ENCODE peak calls at places on chromosomes 6 and 20, in six cellular contexts. F is endothelial cell of umbilical vein, P is hepatocyte, M is fibroblast of lung, L is transverse colon, O is neural progenitor cell. X is an unnamed sample.
A peak's percentile ranks its signal among the peaks of the same experiment; 100 is the strongest.

GRCh38 chr6:10510592-10511367 is 10.4 kb upstream of the GCNT2 start:
- DNase-seq in P (peak; percentile 80), F (peak; percentile 75), M (peak; percentile 63), O (peak; percentile 86), L (peak; percentile 73), X (no peak)

GRCh38 chr6:52992980-52993379 is 2.1 kb downstream of the GSTA4 start:
- DNase-seq in L (no peak), F (no peak), P (no peak), M (peak; percentile 87), O (no peak), X (no peak)

GRCh38 chr6:110488606-110489005 is 12.2 kb upstream of the SLC22A16 start:
- DNase-seq in M (no peak), P (no peak), O (no peak), L (no peak), F (no peak), X (no peak)

GRCh38 chr20:9616455-9616805 is 102.0 kb downstream of the LAMP5 start:
- DNase-seq in P (no peak), O (no peak), L (no peak), F (no peak), M (no peak), X (no peak)

GRCh38 chr6:134379086-134379485 is 61.2 kb upstream of the SGK1 start:
- DNase-seq in P (peak; percentile 62), L (peak; percentile 84), O (no peak), M (no peak), F (no peak), X (no peak)

GRCh38 chr6:34463299-34463698 is 2.6 kb upstream of the PACSIN1 start:
- DNase-seq in L (no peak), F (no peak), M (no peak), O (no peak), P (no peak), X (no peak)

GRCh38 chr20:32358632-32358882 is 426 bp downstream of the ASXL1 start:
- DNase-seq in L (no peak), M (no peak), F (no peak), O (no peak), P (no peak), X (no peak)

GRCh38 chr6:25359191-25359861 is 80.2 kb downstream of the CARMIL1 start:
- DNase-seq in M (peak; percentile 76), F (no peak), O (peak; percentile 29), P (no peak), L (no peak), X (peak; percentile 56)

GRCh38 chr6:127459231-127459641 is at the start of gene KIAA0408:
- DNase-seq in O (peak; percentile 79), M (peak; percentile 82), F (peak; percentile 23), L (peak; percentile 51), P (peak; percentile 74), X (peak; percentile 89)

GRCh38 chr6:119598883-119599282 is 249.3 kb upstream of the MAN1A1 start:
- DNase-seq in O (no peak), P (no peak), L (no peak), F (no peak), M (no peak), X (no peak)

GRCh38 chr20:64074184-64074789 is 5.0 kb downstream of the RGS19 start:
- DNase-seq in L (no peak), P (no peak), F (no peak), M (no peak), O (no peak), X (no peak)

GRCh38 chr6:158835616-158836221 is 16.6 kb upstream of the EZR start:
- DNase-seq in O (peak; percentile 30), M (peak; percentile 77), F (no peak), P (peak; percentile 86), L (peak; percentile 63), X (no peak)

GRCh38 chr6:166627875-166628849 is 1.1 kb upstream of the RPS6KA2 start:
- DNase-seq in M (peak; percentile 47), O (peak; percentile 89), F (peak; percentile 95), P (peak; percentile 81), L (peak; percentile 69), X (peak; percentile 70)

GRCh38 chr6:3088853-3089445 is 20.7 kb downstream of the RIPK1 start:
- DNase-seq in M (peak; percentile 33), L (no peak), O (no peak), F (peak; percentile 41), P (peak; percentile 18), X (no peak)
- H3K9me3 ChIP-seq in M (no peaks in the 10 kb centered on the region), L (no peaks in the 10 kb centered on the region), O (peaks cover 13% of the 10 kb centered on the region), F (no peaks in the 10 kb centered on the region), P (no peaks in the 10 kb centered on the region), X (no peaks in the 10 kb centered on the region)

GRCh38 chr6:3368701-3369100 is 88.1 kb downstream of the SLC22A23 start:
- DNase-seq in F (no peak), M (no peak), P (no peak), L (no peak), O (no peak), X (no peak)
- H3K4me3 ChIP-seq in F (no peak overlapping the region), M (no peak overlapping the region), P (no peak overlapping the region), L (no peak overlapping the region), O (no peak overlapping the region), X (no peak overlapping the region)

DNA sequence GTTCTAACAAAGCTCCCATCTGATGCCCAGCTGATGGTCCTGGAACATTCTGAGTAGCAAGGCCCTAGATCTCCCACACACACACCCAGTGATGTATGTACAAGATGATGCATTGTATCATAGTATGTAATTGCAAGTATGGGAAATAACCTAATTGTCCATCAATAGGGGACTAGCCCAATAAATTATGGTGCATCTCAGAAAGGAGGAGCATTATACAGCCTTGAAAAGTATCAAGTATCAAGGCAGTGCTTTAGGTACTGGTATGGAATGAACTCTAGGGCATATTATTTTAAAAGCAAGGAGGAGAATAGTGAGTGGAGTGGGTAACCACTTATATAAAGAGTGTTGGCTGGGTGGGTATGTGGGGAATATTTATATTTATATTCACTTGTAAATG is 24.8 kb upstream of the PREX1 start:
- DNase-seq in P (no peak), O (no peak), M (no peak), F (no peak), L (no peak), X (no peak)
- TF ChIP-seq CTCF in P (no peak), O (no peak), M (no peak), F (no peak), L (no peak), X (no peak)

DNA sequence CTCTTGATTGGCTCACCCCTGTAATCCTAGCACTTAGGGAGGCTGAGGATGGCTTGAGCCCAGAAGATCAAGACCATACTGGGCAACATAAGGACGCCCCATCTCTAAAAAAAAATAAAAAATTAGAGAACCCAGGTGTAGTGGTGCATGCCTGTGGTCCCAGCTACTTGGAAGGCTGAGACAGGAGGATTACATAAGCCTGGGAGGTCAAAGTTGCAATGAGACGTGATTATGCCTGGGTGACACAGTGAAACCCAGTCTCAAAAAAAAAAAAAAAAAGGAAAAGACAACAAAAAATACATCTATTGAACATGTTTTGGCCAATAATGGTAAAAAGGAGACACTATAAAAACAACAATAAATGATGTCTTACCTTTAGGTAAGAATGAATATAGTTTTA is 37.8 kb downstream of the CHD6 start:
- DNase-seq in F (no peak), P (no peak), O (no peak), M (no peak), L (no peak), X (no peak)
- H3K9me3 ChIP-seq in F (no peaks in the 10 kb centered on the region), P (no peaks in the 10 kb centered on the region), O (peaks cover 5% of the 10 kb centered on the region), M (no peaks in the 10 kb centered on the region), L (no peaks in the 10 kb centered on the region), X (no peaks in the 10 kb centered on the region)

X was measured in tibial artery.